ENCODE peak calls at places on chromosomes 1 and 21, in seven cellular contexts. S is fibroblast of lung, A is mesendoderm, B is A549, X is cardiac fibroblast, P is tibial nerve, J is HFF-Myc. T is an unnamed sample.

GRCh38 chr1:27293915-27294314 is 28.0 kb upstream of the TMEM222 start:
- DNase-seq in P (no peak), X (no peak), J (no peak), A (no peak), B (no peak), S (no peak), T (no peak)

GRCh38 chr1:170305777-170306299 is 160.1 kb downstream of the NTMT2 start:
- DNase-seq in J (no peak), P (no peak), A (no peak), X (no peak), S (peak; percentile 4), B (no peak), T (no peak)

GRCh38 chr1:50110084-50110615 is 1.4 kb downstream of the ELAVL4 start:
- DNase-seq in J (no peak), B (no peak), X (no peak), P (no peak), S (no peak), A (no peak), T (no peak)

GRCh38 chr1:1841575-1841991 is 49.3 kb downstream of the GNB1 start:
- DNase-seq in X (peak; percentile 34), B (no peak), S (peak; percentile 47), P (no peak), J (no peak), A (no peak), T (peak; percentile 43)

GRCh38 chr21:14995695-14996490 is 68.9 kb downstream of the NRIP1 start:
- DNase-seq in S (peak; percentile 29), B (no peak), A (peak; percentile 66), P (no peak), J (no peak), X (peak; percentile 68), T (no peak)

GRCh38 chr21:15096146-15096545 is 31.3 kb upstream of the NRIP1 start:
- DNase-seq in J (no peak), S (no peak), B (no peak), X (no peak), P (no peak), A (no peak), T (no peak)

GRCh38 chr21:38806153-38806941 is 618 bp downstream of the ETS2 start:
- DNase-seq in B (no peak), S (no peak), J (no peak), A (no peak), X (no peak), P (no peak), T (no peak)

GRCh38 chr1:92483442-92484170 is 3.1 kb downstream of the GFI1 start:
- DNase-seq in J (no peak), X (no peak), A (peak; percentile 40), P (no peak), S (no peak), B (no peak), T (no peak)

GRCh38 chr1:168163670-168164069 is 15.1 kb upstream of the TIPRL start:
- DNase-seq in B (no peak), S (no peak), X (no peak), P (no peak), J (no peak), A (no peak), T (no peak)

GRCh38 chr21:38802050-38803026 is 3.4 kb upstream of the ETS2 start:
- DNase-seq in J (no peak), X (no peak), B (peak; percentile 69), S (no peak), P (no peak), A (no peak), T (no peak)

GRCh38 chr1:167057297-167057688 is 32.9 kb downstream of the GPA33 start:
- DNase-seq in S (peak; percentile 20), J (no peak), B (peak; percentile 51), P (no peak), A (peak; percentile 84), X (peak; percentile 35), T (no peak)

GRCh38 chr1:225811622-225812487 is 1.9 kb downstream of the EPHX1 start:
- DNase-seq in P (peak; percentile 57), A (peak; percentile 81), B (peak; percentile 47), J (no peak), X (peak; percentile 48), S (peak; percentile 31), T (no peak)

DNA sequence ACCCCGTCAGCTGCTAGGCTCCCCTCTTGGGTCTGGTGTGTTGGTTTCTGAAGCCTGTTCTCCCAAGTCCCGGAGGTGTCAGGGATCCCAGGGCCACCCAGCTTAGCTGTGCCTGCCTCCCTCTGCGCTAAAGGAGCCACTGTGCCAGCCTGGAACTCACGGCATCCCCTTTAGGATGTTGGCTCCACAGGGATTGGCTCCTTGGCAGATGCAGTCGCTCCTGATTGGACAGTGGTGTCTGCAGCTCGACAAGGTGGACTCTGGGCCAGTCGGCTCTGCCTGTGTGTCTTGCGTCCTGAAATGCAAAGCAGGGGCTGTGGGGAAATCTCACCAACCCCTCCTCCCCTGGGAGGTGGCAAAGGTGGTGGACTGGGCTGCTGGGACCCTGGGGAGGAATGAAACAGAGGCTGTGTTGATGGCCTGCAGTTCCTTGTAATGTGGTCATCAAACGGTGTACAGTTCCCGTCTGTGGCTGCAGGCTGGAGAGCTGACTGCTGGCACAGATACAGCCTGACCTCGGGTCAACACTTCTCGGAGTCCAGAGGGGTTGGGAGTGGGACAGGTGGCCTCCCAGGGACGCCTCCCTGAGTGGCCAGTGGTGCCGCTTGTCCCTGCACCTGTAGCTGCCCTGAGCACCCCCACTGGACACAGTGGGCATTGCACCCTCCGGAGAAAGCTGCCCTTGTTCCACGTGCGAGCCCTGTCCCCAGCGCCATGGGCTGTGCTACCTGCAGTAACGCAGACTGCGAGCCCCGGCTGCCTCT is 11.5 kb upstream of the KCNAB2 start:
- DNase-seq in P (no peak), B (no peak), J (no peak), S (no peak), A (peak; percentile 66), X (peak; percentile 39), T (no peak)
- H3K4me3 ChIP-seq in P (no peak overlapping the region), B (no peak overlapping the region), J (no peak overlapping the region), S (no peak overlapping the region), A (no peak overlapping the region), X (no peak overlapping the region), T (no peak overlapping the region)

DNA sequence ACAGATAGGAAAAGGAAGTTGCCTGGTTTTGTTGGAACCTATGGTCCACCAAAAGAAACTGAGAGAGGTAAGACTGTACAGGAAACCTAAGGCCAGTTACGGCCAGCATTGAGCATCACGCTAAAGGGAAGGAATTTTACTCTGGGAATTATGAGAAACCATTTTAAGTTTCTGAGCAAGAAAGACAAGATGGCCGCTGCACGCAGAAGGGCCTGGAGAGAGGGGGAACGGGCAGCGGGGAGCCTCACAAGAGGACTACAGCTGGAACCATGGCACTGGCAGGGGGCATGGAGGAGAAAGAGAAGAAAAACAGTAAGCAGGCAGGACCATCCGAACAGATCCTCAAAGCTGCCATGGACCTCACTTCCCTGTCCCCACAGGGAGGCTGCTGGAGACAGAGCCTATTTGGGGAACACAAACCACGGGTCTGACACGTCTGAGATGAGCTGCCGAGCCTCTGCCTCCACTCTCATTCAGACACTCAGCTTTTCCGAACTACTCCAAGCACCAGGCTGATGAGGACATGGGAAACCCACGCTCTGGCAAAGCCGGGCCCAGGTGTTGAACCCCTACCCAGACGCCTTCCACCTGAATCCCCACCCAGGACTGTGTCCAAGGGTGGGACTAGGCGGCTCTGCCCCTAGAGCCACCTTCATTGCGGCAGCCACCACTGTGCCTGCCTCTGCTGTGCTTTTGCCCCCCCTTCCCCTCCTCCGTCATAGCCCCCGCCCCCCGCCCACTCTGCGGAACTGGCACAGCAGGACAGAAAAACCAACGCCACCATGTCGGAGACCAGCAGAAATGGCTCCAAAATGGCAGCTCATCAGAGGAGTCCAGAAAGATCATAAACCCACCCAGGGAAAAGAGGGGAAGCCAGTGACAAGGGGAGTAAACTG is 69.0 kb downstream of the CD46 start:
- DNase-seq in S (no peak), B (no peak), P (no peak), X (no peak), J (no peak), A (no peak), T (no peak)
- H3K4me3 ChIP-seq in S (no peak overlapping the region), B (no peak overlapping the region), P (peak overlapping the region; percentile 67), X (no peak overlapping the region), J (no peak overlapping the region), A (no peak overlapping the region), T (no peak overlapping the region)

GRCh38 chr1:235671992-235672391 is 22.4 kb upstream of the GNG4 start:
- DNase-seq in B (no peak), J (no peak), A (no peak), P (no peak), X (no peak), S (no peak), T (no peak)
- H3K4me3 ChIP-seq in B (no peak overlapping the region), J (no peak overlapping the region), A (no peak overlapping the region), P (no peak overlapping the region), X (no peak overlapping the region), S (no peak overlapping the region), T (no peak overlapping the region)

DNA sequence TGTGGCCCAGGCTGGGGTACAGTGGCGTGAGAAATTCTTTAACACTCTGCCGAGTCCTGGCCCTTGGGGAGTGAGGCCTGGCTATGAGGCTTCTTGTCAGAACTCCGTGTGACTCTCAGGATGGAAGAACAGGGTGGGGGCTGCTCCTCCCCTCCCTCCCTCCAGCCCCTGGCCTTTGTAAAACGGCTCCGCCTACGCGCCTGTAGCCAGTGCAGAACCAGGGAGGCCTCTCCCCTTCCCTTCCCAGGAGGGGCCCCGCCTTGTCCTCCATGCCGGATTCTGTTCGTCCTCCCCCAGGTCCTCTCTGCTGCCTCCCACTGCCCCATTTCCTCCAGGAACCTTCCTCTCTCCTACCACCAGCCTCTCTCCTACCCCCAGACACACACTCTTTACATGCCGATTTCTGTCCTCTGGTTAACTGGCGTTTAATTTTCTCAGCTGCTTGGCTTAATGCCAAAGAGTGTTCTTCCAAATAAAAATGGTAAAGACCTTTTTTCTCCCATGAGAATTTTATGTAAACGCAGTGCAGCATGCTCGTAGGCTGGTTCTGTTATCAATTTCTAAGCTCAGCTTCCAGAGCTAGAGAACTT is 21.0 kb downstream of the PDE9A start:
- DNase-seq in J (no peak), X (peak; percentile 15), A (peak; percentile 91), P (no peak), B (no peak), S (peak; percentile 25), T (peak; percentile 21)
- H3K4me3 ChIP-seq in J (no peak overlapping the region), X (no peak overlapping the region), A (no peak overlapping the region), P (peak overlapping the region; percentile 29), B (no peak overlapping the region), S (no peak overlapping the region), T (no peak overlapping the region)

DNA sequence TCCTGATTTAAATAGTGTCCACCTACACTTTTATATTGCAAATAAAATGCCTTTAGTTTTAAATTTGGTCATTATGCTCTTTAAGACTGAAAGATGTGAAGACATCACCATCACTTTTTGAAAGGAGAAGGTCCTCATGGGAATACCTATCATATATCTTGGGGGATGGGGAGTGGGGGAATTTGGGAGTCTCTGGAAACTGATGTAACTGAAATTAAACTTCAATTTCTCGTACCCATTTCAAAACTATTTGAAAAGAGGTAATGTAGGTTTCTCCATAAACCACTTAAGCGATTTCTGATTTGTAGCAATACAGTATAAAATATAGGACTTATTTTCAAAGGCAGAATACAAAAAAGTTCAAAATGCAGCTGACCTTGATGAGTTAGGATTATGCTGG is 924 bp downstream of the EXTL2 start:
- DNase-seq in P (no peak), X (no peak), B (no peak), J (no peak), S (no peak), A (no peak), T (no peak)
- H3K4me3 ChIP-seq in P (peak overlapping the region; percentile 63), X (peak overlapping the region; percentile 87), B (peak overlapping the region; percentile 99), J (peak overlapping the region; percentile 98), S (peak overlapping the region; percentile 93), A (no peak overlapping the region), T (peak overlapping the region; percentile 89)